ENCODE peak calls at places on chromosomes 1 and 21, in nine cellular contexts. I is transverse colon, V is sigmoid colon, C is K562, F is H1, G is GM23338, A is SK-N-MC, K is HCT116, P is breast epithelium. W is an unnamed sample.

GRCh38 chr1:19639999-19640362 is 4.1 kb upstream of the NBL1 start:
- DNase-seq in I (peak; percentile 58), V (peak; percentile 56), C (no peak), F (no peak), G (no peak), A (no peak), K (no peak), P (no peak), W (no peak)

GRCh38 chr1:156657971-156658319 is 16.0 kb downstream of the BCAN start:
- DNase-seq in I (no peak), V (no peak), C (no peak), F (no peak), G (no peak), A (no peak), K (no peak), P (no peak), W (no peak)

GRCh38 chr1:30730351-30731108 is 7.1 kb upstream of the MATN1 start:
- DNase-seq in I (no peak), V (no peak), C (no peak), F (no peak), G (no peak), A (no peak), K (no peak), P (no peak), W (no peak)

GRCh38 chr1:119947468-119947867 is 51.2 kb upstream of the ADAM30 start:
- DNase-seq in I (no peak), V (no peak), C (no peak), F (no peak), G (no peak), A (no peak), K (no peak), P (no peak), W (no peak)

GRCh38 chr1:145995964-145996432 is 381 bp downstream of the TXNIP start:
- DNase-seq in I (no peak), V (peak; percentile 67), C (peak; percentile 39), F (no peak), G (peak; percentile 35), A (no peak), K (no peak), P (no peak), W (peak; percentile 37)

GRCh38 chr1:98086796-98087195 is 166.0 kb upstream of the DPYD start:
- DNase-seq in I (no peak), V (no peak), C (no peak), F (peak; percentile 31), G (peak; percentile 54), A (no peak), K (peak; percentile 88), P (no peak), W (no peak)

GRCh38 chr1:229271448-229272120 is 673 bp downstream of the RAB4A start:
- DNase-seq in I (peak; percentile 50), V (no peak), C (no peak), F (no peak), G (peak; percentile 51), A (no peak), K (no peak), P (no peak), W (peak; percentile 37)

GRCh38 chr1:226095286-226095685 is 32.8 kb downstream of the H3-3A start:
- DNase-seq in I (no peak), V (peak; percentile 26), C (no peak), F (no peak), G (no peak), A (no peak), K (no peak), P (no peak), W (no peak)

GRCh38 chr21:42314616-42315295 is 453 bp downstream of the TFF3 start:
- DNase-seq in I (peak; percentile 59), V (no peak), C (no peak), F (no peak), G (no peak), A (no peak), K (no peak), P (no peak), W (no peak)

GRCh38 chr21:42312626-42313104 is 2.5 kb downstream of the TFF3 start:
- DNase-seq in I (no peak), V (no peak), C (no peak), F (no peak), G (no peak), A (no peak), K (no peak), P (no peak), W (no peak)

GRCh38 chr21:42311816-42312625 is 3.2 kb downstream of the TFF3 start:
- DNase-seq in I (no peak), V (no peak), C (no peak), F (no peak), G (no peak), A (no peak), K (no peak), P (no peak), W (no peak)

GRCh38 chr21:42315296-42315891 is at the start of gene TFF3:
- DNase-seq in I (peak; percentile 70), V (no peak), C (no peak), F (no peak), G (no peak), A (no peak), K (no peak), P (no peak), W (peak; percentile 64)

DNA sequence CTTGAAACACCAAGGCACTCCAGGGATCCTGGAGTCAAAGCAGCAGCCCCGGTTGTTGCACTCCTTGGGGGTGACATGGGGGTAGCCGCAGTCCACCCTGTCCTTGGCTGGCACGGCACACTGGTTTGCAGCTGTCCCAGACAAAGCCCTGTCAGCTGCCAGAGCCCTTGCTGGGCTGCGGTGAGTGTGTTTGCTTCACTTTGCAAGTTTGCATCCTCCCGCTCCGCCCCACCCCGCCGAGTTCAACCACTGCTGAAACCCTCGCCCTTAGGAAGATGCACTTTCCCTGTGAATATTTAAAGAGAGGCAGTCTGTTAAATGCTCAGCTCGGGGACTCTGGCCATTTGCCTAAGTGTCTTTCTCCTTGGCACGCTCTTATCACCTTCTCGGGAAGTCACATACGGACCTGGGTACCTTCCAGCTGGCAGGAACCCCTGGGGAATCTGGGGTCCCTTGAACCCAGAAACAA is 1.7 kb downstream of the TFF3 start:
- DNase-seq in I (peak; percentile 66), V (no peak), C (no peak), F (no peak), G (peak; percentile 61), A (no peak), K (no peak), P (no peak), W (peak; percentile 53)
- TF ChIP-seq POLR2AphosphoS5 in I (peak; percentile 13), V (no peak), C (no peak), F (no peak), G (no peak), A (no peak), K (no peak), P (no peak), W (no peak)

GRCh38 chr1:85573348-85573747 is 7.2 kb upstream of the CCN1 start:
- DNase-seq in I (no peak), V (no peak), C (no peak), F (no peak), G (no peak), A (no peak), K (no peak), P (no peak), W (no peak)

GRCh38 chr1:85576642-85577420 is 3.7 kb upstream of the CCN1 start:
- DNase-seq in I (peak; percentile 78), V (peak; percentile 96), C (peak; percentile 75), F (no peak), G (peak; percentile 95), A (no peak), K (peak; percentile 65), P (peak; percentile 89), W (peak; percentile 71)

GRCh38 chr1:85576256-85576641 is 4.3 kb upstream of the CCN1 start:
- DNase-seq in I (no peak), V (peak; percentile 90), C (no peak), F (no peak), G (no peak), A (no peak), K (no peak), P (no peak), W (no peak)

GRCh38 chr1:85577421-85578320 is 2.9 kb upstream of the CCN1 start:
- DNase-seq in I (peak; percentile 21), V (peak; percentile 77), C (no peak), F (no peak), G (peak; percentile 52), A (no peak), K (no peak), P (no peak), W (no peak)

GRCh38 chr1:85575363-85575995 is 5.1 kb upstream of the CCN1 start:
- DNase-seq in I (no peak), V (no peak), C (no peak), F (no peak), G (no peak), A (no peak), K (no peak), P (no peak), W (no peak)
- H3K27ac ChIP-seq in I (no peak overlapping the region), V (peak overlapping the region; percentile 96), C (no peak overlapping the region), F (no peak overlapping the region), G (no peak overlapping the region), A (no peak overlapping the region), K (no peak overlapping the region), P (no peak overlapping the region), W (no peak overlapping the region)

GRCh38 chr1:97010865-97011264 is 289.3 kb downstream of the PTBP2 start:
- DNase-seq in I (no peak), V (no peak), C (no peak), F (no peak), G (no peak), A (no peak), K (no peak), P (no peak), W (no peak)

GRCh38 chr1:97017895-97018294 is 296.3 kb downstream of the PTBP2 start:
- DNase-seq in I (no peak), V (no peak), C (no peak), F (peak; percentile 9), G (peak; percentile 62), A (no peak), K (no peak), P (no peak), W (no peak)

GRCh38 chr1:97014426-97014825 is 292.8 kb downstream of the PTBP2 start:
- DNase-seq in I (no peak), V (no peak), C (no peak), F (no peak), G (no peak), A (no peak), K (no peak), P (no peak), W (no peak)

GRCh38 chr1:97008226-97008625 is 286.6 kb downstream of the PTBP2 start:
- DNase-seq in I (no peak), V (no peak), C (no peak), F (no peak), G (no peak), A (no peak), K (no peak), P (no peak), W (no peak)

DNA sequence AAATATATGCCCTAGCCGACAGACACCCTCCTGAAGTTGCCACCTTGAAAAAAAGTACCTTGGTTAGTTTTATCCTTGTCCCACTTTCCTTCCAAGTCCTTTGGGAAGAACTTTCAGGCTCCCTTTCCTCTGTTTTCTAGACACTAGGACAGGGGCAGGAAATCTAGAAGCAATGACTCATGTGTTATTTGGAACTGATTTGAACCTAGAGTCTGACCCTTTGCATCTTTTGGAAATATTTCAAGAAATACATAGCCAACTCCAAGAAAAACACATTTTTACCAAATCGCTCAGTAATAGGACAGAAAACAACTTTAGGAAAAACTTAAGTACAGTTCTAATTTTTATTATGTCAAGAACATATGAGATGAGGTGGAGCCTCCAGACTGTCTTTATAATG is 292.3 kb downstream of the PTBP2 start:
- DNase-seq in I (no peak), V (no peak), C (no peak), F (no peak), G (no peak), A (no peak), K (no peak), P (no peak), W (no peak)
- TF ChIP-seq POLR2AphosphoS5 in I (no peak), V (no peak), C (no peak), F (no peak), G (no peak), A (no peak), K (no peak), P (no peak), W (no peak)

GRCh38 chr21:45067462-45068285 is 6.7 kb upstream of the ADARB1 start:
- DNase-seq in I (no peak), V (no peak), C (peak; percentile 88), F (no peak), G (no peak), A (no peak), K (no peak), P (peak; percentile 22), W (no peak)
- H3K27ac ChIP-seq in I (no peak overlapping the region), V (no peak overlapping the region), C (no peak overlapping the region), F (no peak overlapping the region), G (no peak overlapping the region), A (no peak overlapping the region), K (no peak overlapping the region), P (no peak overlapping the region), W (no peak overlapping the region)

W was measured in stomach.